ENCODE peak calls at places on chromosomes 7 and 10, in ten cellular contexts. U is DMS 273 treated with DMSO at 0.1 percent for 48 hours; Y is substantia nigra; L is NAMALWA; S is stimulated activated CD8-positive, alpha-beta memory T cell treated with anti-CD3 and anti-CD28 coated beads, Interleukin-2, amount 100 ng/mL, for 1 hour; O is activated T-cell treated with anti-CD3 and anti-CD28 coated beads for 1 hour; W is Jurkat, Clone E6-1; T is foreskin fibroblast; H is activated naive CD4-positive, alpha-beta T cell treated with anti-CD3 and anti-CD28 coated beads, Interleukin-2, amount 10 ng/mL, durations not matched to agents 7 days and 5 days; X is aorta. N is an unnamed sample.
A peak's percentile ranks its signal among the peaks of the same experiment; 100 is the strongest.

GRCh38 chr7:98213296-98213873 is 2.1 kb downstream of the BHLHA15 start:
- DNase-seq in O (no peak), T (no peak), L (no peak), H (no peak), S (no peak), X (peak; percentile 13), U (no peak), Y (no peak), W (no peak), N (no peak)

GRCh38 chr7:22129166-22129565 is 183.5 kb upstream of the CDCA7L start:
- DNase-seq in U (no peak), S (no peak), L (no peak), T (no peak), W (no peak), H (no peak), Y (no peak), O (no peak), X (no peak), N (no peak)

GRCh38 chr7:155289949-155290501 is 7.7 kb upstream of the INSIG1 start:
- DNase-seq in S (no peak), U (no peak), X (no peak), T (no peak), L (no peak), Y (no peak), H (no peak), O (no peak), W (no peak), N (no peak)

GRCh38 chr10:24415455-24416169 is 206.7 kb downstream of the KIAA1217 start:
- DNase-seq in O (no peak), W (no peak), T (no peak), S (no peak), H (no peak), L (no peak), Y (no peak), U (peak; percentile 5), X (peak; percentile 84), N (no peak)

GRCh38 chr10:44982114-44982460 is 3.5 kb upstream of the DEPP1 start:
- DNase-seq in Y (no peak), O (no peak), S (no peak), T (no peak), L (no peak), H (no peak), W (no peak), X (peak; percentile 91), U (no peak), N (no peak)

GRCh38 chr7:137538361-137538762 is 194.8 kb upstream of the PTN start:
- DNase-seq in Y (no peak), H (no peak), X (no peak), U (no peak), T (peak; percentile 58), O (no peak), S (no peak), L (no peak), W (no peak), N (no peak)

GRCh38 chr10:49283491-49283890 is 15.5 kb upstream of the C10orf71 start:
- DNase-seq in L (no peak), H (no peak), S (no peak), Y (no peak), U (no peak), W (no peak), X (no peak), T (no peak), O (no peak), N (no peak)

GRCh38 chr10:100872034-100872791 is 40.5 kb upstream of the SLF2 start:
- DNase-seq in W (peak; percentile 63), Y (peak; percentile 15), H (peak; percentile 72), U (peak; percentile 9), L (peak; percentile 71), T (no peak), O (peak; percentile 36), X (peak; percentile 49), S (no peak), N (no peak)

GRCh38 chr7:13920053-13920697 is 69.3 kb downstream of the ETV1 start:
- DNase-seq in Y (no peak), X (no peak), H (no peak), L (no peak), O (no peak), T (peak; percentile 99), W (no peak), U (peak; percentile 93), S (no peak), N (no peak)

GRCh38 chr10:113605207-113605606 is 52.4 kb downstream of the HABP2 start:
- DNase-seq in L (no peak), T (no peak), Y (no peak), W (no peak), U (no peak), S (no peak), H (no peak), O (no peak), X (no peak), N (no peak)

N was measured in iPS DF 19.7.